ENCODE peak calls at places on chromosomes 16 and 17, in eight cellular contexts. V, H, J, L, S, N, Q and F are unnamed samples.

GRCh38 chr16:17379121-17379571 is 91.6 kb downstream of the XYLT1 start:
- DNase-seq in S (no peak), H (no peak), V (no peak), L (no peak), N (no peak), Q (peak), J (no peak), F (no peak)

GRCh38 chr16:31135535-31136286 is at the start of gene PRSS8:
- DNase-seq in Q (no peak), S (peak), H (no peak), J (no peak), L (peak), N (no peak), V (no peak), F (no peak)

GRCh38 chr16:78925071-78925714 is 675.3 kb downstream of the MAF start:
- DNase-seq in S (no peak), N (no peak), H (no peak), V (no peak), Q (no peak), J (no peak), L (peak), F (no peak)

GRCh38 chr17:19716108-19717030 is at the start of gene SLC47A2:
- DNase-seq in V (no peak), L (peak), H (no peak), Q (no peak), J (no peak), N (no peak), S (no peak), F (no peak)

GRCh38 chr17:61221181-61221580 is 178.5 kb upstream of the TBX2 start:
- DNase-seq in L (no peak), N (no peak), H (no peak), V (peak), Q (no peak), S (no peak), J (no peak), F (no peak)

GRCh38 chr17:48322060-48322459 is 108.0 kb downstream of the SKAP1 start:
- DNase-seq in N (no peak), L (no peak), S (no peak), J (no peak), V (peak), H (no peak), Q (peak), F (no peak)

GRCh38 chr17:76345377-76345945 is 8.3 kb downstream of the PRPSAP1 start:
- DNase-seq in N (no peak), V (no peak), S (no peak), Q (no peak), L (no peak), J (no peak), H (no peak), F (no peak)

GRCh38 chr16:75105306-75106061 is 11.1 kb downstream of the LDHD start:
- DNase-seq in H (no peak), V (peak), N (no peak), S (no peak), Q (no peak), L (peak), J (no peak), F (peak)

GRCh38 chr17:75869282-75870141 is 8.9 kb downstream of the TRIM47 start:
- DNase-seq in L (peak), Q (no peak), V (no peak), S (no peak), N (no peak), H (no peak), J (no peak), F (no peak)

GRCh38 chr16:17082126-17082882 is 388.5 kb downstream of the XYLT1 start:
- DNase-seq in V (no peak), J (no peak), S (no peak), N (no peak), L (no peak), H (no peak), Q (no peak), F (no peak)

GRCh38 chr16:86680661-86681439 is 102.5 kb downstream of the FOXL1 start:
- DNase-seq in V (no peak), H (no peak), J (no peak), L (no peak), N (no peak), S (no peak), Q (peak), F (no peak)

GRCh38 chr16:11783319-11784047 is 13.6 kb downstream of the ZC3H7A start:
- DNase-seq in L (no peak), N (no peak), Q (no peak), S (no peak), V (no peak), J (peak), H (peak), F (no peak)

GRCh38 chr16:64380751-64381150 is 741.1 kb downstream of the CDH11 start:
- DNase-seq in V (no peak), J (no peak), H (no peak), N (no peak), S (no peak), Q (no peak), L (peak), F (no peak)

GRCh38 chr17:39099686-39100293 is 51.6 kb downstream of the PLXDC1 start:
- DNase-seq in L (no peak), J (no peak), V (no peak), N (no peak), Q (peak), S (no peak), H (no peak), F (no peak)

GRCh38 chr16:27841911-27842310 is 221.6 kb downstream of the GSG1L start:
- DNase-seq in L (no peak), V (no peak), J (no peak), N (no peak), Q (no peak), S (no peak), H (no peak), F (no peak)

GRCh38 chr16:10172848-10173655 is 9.2 kb downstream of the GRIN2A start:
- DNase-seq in J (no peak), L (no peak), V (no peak), H (no peak), Q (no peak), S (no peak), N (no peak), F (no peak)

GRCh38 chr16:86735727-86736126 is 157.4 kb downstream of the FOXL1 start:
- DNase-seq in V (no peak), H (no peak), Q (no peak), N (no peak), J (no peak), L (no peak), S (no peak), F (no peak)

GRCh38 chr16:86221085-86221484 is 289.2 kb upstream of the FOXF1 start:
- DNase-seq in S (no peak), N (no peak), L (no peak), V (no peak), Q (no peak), J (no peak), H (no peak), F (no peak)

GRCh38 chr17:27502526-27503324 is 46.5 kb downstream of the KSR1 start:
- DNase-seq in N (no peak), L (no peak), H (no peak), J (no peak), S (no peak), Q (peak), V (no peak), F (no peak)

GRCh38 chr16:53059672-53060071 is 4.9 kb downstream of the CHD9 start:
- DNase-seq in N (no peak), L (no peak), Q (no peak), S (no peak), J (no peak), V (no peak), H (no peak), F (no peak)

GRCh38 chr17:66255112-66255511 is 25.9 kb upstream of the APOH start:
- DNase-seq in N (no peak), J (peak), S (peak), Q (peak), L (peak), V (peak), H (peak), F (no peak)

GRCh38 chr17:42918902-42919521 is 18.4 kb downstream of the G6PC1 start:
- DNase-seq in L (no peak), V (no peak), N (no peak), Q (no peak), J (no peak), S (peak), H (no peak), F (no peak)

GRCh38 chr16:57464523-57464922 is 2.0 kb downstream of the POLR2C start:
- DNase-seq in J (no peak), H (no peak), Q (no peak), N (no peak), L (no peak), V (no peak), S (no peak), F (no peak)

GRCh38 chr17:61349350-61349749 is 50.3 kb upstream of the TBX2 start:
- DNase-seq in N (no peak), J (no peak), S (no peak), V (no peak), Q (no peak), H (no peak), L (no peak), F (no peak)

GRCh38 chr17:81396722-81397313 is 1.6 kb downstream of the BAHCC1 start:
- DNase-seq in Q (peak), S (peak), L (peak), V (no peak), N (no peak), J (no peak), H (peak), F (no peak)

GRCh38 chr17:61733021-61733420 is 130.3 kb downstream of the BRIP1 start:
- DNase-seq in Q (no peak), N (no peak), H (no peak), V (no peak), L (no peak), J (no peak), S (no peak), F (no peak)